ENCODE peak calls at places on chromosomes 12 and 14, in five cellular contexts. L is thoracic aorta; K is CD8-positive, alpha-beta T cell; N is OCI-LY7; Z is CD8-positive, alpha-beta memory T cell. Y is an unnamed sample.

GRCh38 chr12:110565919-110566871 is 16.9 kb downstream of the PPTC7 start:
- DNase-seq in L (no peak), K (no peak), N (no peak), Z (no peak), Y (no peak)

GRCh38 chr14:39739796-39740195 is 307.6 kb upstream of the FBXO33 start:
- DNase-seq in L (peak; percentile 12), K (no peak), N (no peak), Z (no peak), Y (no peak)

GRCh38 chr12:64895541-64895940 is 71.1 kb downstream of the TBC1D30 start:
- DNase-seq in L (no peak), K (no peak), N (no peak), Z (no peak), Y (no peak)

GRCh38 chr14:63852817-63853730 is at the start of gene SYNE2:
- DNase-seq in L (peak; percentile 11), K (peak; percentile 63), N (peak; percentile 91), Z (peak; percentile 80), Y (peak; percentile 80)

GRCh38 chr12:57632369-57632897 is 568 bp downstream of the B4GALNT1 start:
- DNase-seq in L (no peak), K (no peak), N (no peak), Z (peak; percentile 17), Y (no peak)

GRCh38 chr14:61866932-61867920 is 105.0 kb downstream of the SNAPC1 start:
- DNase-seq in L (no peak), K (no peak), N (no peak), Z (no peak), Y (no peak)

GRCh38 chr12:50458606-50459005 is 46.2 kb upstream of the DIP2B start:
- DNase-seq in L (no peak), K (no peak), N (no peak), Z (no peak), Y (no peak)

GRCh38 chr12:88546851-88547250 is 33.4 kb downstream of the KITLG start:
- DNase-seq in L (no peak), K (no peak), N (no peak), Z (no peak), Y (no peak)

GRCh38 chr12:26791328-26791791 is 41.6 kb downstream of the ITPR2 start:
- DNase-seq in L (no peak), K (no peak), N (peak; percentile 9), Z (no peak), Y (no peak)

GRCh38 chr12:94145231-94145979 is 3.0 kb upstream of the PLXNC1 start:
- DNase-seq in L (no peak), K (no peak), N (peak; percentile 56), Z (no peak), Y (no peak)

GRCh38 chr14:89600950-89601826 is 184.2 kb upstream of the FOXN3 start:
- DNase-seq in L (no peak), K (no peak), N (no peak), Z (no peak), Y (no peak)

GRCh38 chr14:89681086-89682018 is 264.3 kb upstream of the FOXN3 start:
- DNase-seq in L (no peak), K (no peak), N (peak; percentile 7), Z (peak; percentile 42), Y (peak; percentile 15)

GRCh38 chr12:110582286-110583136 is 607 bp downstream of the PPTC7 start:
- DNase-seq in L (no peak), K (peak; percentile 42), N (peak; percentile 70), Z (peak; percentile 67), Y (peak; percentile 73)

GRCh38 chr12:123071401-123072304 is 79.2 kb downstream of the PITPNM2 start:
- DNase-seq in L (no peak), K (no peak), N (no peak), Z (no peak), Y (no peak)

GRCh38 chr14:50963919-50964318 is 19.6 kb upstream of the PYGL start:
- DNase-seq in L (no peak), K (no peak), N (no peak), Z (no peak), Y (no peak)

GRCh38 chr12:30154996-30155730 is 371.4 kb upstream of the TMTC1 start:
- DNase-seq in L (no peak), K (no peak), N (no peak), Z (no peak), Y (no peak)

GRCh38 chr12:109650808-109651207 is 62.8 kb upstream of the FAM222A start:
- DNase-seq in L (no peak), K (no peak), N (peak; percentile 5), Z (no peak), Y (no peak)

GRCh38 chr14:53742226-53742607 is 214.4 kb downstream of the BMP4 start:
- DNase-seq in L (no peak), K (no peak), N (no peak), Z (no peak), Y (no peak)

GRCh38 chr14:50871914-50872732 is at the start of gene ABHD12B:
- DNase-seq in L (no peak), K (no peak), N (no peak), Z (peak; percentile 5), Y (no peak)

GRCh38 chr14:103281496-103282231 is 52.4 kb upstream of the EIF5 start:
- DNase-seq in L (no peak), K (no peak), N (no peak), Z (no peak), Y (no peak)

GRCh38 chr12:122411537-122411936 is 10.9 kb downstream of the CLIP1 start:
- DNase-seq in L (no peak), K (no peak), N (no peak), Z (no peak), Y (no peak)

DNA sequence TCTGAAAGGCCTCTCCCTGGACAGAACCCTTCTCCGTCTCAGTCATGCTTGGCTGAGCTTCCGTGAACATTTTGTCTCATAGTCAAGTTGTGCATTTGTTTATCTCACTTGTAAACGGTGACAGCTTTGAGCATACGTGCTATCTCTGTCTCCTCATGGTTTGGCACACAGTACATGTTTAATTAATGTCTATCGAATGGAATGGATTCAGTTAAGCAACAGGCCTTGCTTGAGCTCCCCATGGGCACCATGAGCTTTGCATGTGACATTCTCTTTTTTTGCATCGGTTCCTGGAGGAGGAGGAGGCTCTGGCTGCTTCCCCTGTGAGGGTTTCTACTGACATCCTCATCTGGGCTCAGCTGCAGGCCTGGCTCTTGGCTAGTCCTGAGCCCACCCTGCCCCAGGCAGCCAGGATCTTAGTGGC is 80.0 kb downstream of the PRIMA1 start:
- DNase-seq in L (no peak), K (no peak), N (no peak), Z (no peak), Y (no peak)
- H3K4me1 ChIP-seq in L (no peaks in the 10 kb centered on the region), K (no peaks in the 10 kb centered on the region), N (no peaks in the 10 kb centered on the region), Z (no peaks in the 10 kb centered on the region), Y (no peaks in the 10 kb centered on the region)

DNA sequence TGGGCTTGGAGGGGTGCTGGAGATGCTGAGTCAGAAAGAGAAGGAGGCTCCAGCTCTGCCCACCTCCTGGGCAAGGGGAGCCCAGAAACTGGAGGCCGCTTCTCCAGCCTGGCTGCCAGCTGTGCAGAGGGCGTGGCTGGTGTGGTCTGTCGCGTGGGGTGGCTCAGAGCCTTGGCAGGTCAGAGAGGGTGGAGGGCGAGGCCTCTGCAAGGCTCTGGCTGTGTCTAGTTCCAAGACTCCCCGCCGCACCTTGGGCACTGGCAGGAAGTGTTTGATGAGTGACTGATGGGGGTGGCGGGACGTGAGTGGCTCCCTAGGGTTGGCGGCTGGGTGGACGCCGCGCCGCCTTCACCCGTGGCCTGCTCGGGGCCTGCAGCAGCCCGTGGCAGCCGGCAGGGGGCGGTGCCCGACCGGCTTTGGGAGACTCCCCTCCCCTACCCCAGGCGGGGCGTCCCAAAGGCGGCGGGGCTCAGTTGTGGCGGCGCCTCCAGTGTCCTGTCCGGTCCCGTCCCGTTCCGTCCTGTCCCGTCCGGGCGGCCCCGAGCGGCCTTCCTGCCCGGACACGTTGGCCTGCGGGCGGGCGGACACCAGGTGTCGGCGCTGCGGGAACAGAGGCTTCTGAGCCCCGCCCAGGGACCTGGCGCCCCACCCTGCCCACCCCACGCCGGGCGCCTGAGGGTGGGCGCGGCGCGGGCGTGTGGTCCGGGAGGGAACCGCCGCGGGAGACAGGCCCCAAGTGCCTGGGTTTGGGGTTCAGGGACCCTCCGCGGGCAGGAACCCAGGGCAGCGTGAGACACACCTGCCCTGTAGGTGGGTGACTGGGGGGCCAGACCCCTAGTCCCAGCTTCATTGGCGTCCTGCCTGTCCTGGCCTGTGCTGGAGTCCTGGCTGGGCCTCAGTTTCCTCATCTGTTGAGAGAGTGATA is 39.7 kb downstream of the KRT80 start:
- DNase-seq in L (no peak), K (peak; percentile 56), N (peak; percentile 38), Z (peak; percentile 68), Y (peak; percentile 78)
- H3K27ac ChIP-seq in L (peak overlapping the region; percentile 3), K (no peak overlapping the region), N (no peak overlapping the region), Z (no peak overlapping the region), Y (no peak overlapping the region)

GRCh38 chr14:105933238-105933637 is 406.9 kb downstream of the TMEM121 start:
- DNase-seq in L (no peak), K (no peak), N (no peak), Z (no peak), Y (no peak)
- H3K9me3 ChIP-seq in L (peaks cover 3% of the 10 kb centered on the region), K (no peaks in the 10 kb centered on the region), N (no peaks in the 10 kb centered on the region), Z (peaks cover 2% of the 10 kb centered on the region), Y (no peaks in the 10 kb centered on the region)

GRCh38 chr12:108645686-108646596 is 12.2 kb upstream of the SELPLG start:
- DNase-seq in L (no peak), K (no peak), N (no peak), Z (no peak), Y (no peak)
- H3K4me1 ChIP-seq in L (peaks cover 57% of the 10 kb centered on the region), K (peaks cover 26% of the 10 kb centered on the region), N (peaks cover 82% of the 10 kb centered on the region), Z (peaks cover 20% of the 10 kb centered on the region), Y (peaks cover 14% of the 10 kb centered on the region)

DNA sequence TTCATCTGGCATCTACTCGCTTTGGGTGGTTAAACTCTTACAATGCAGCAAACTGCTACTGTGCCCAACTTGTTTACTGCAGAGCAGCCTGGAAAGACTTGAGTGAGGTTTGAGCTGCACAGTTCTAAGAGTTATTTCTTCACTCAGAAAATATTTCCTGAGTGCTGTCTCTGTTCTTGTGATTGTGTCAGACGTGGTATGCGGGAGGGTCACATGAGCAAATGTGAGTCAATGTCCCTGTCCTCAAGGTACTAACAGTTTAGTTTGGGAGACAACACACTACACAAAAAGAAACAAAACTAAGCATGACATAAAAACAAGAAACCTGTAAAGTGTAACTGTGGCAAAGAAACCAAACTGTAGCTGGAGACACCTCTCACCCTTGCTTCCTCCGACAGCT is 32.4 kb downstream of the FLVCR2 start:
- DNase-seq in L (no peak), K (no peak), N (no peak), Z (no peak), Y (no peak)
- H3K27ac ChIP-seq in L (peak overlapping the region; percentile 42), K (no peak overlapping the region), N (no peak overlapping the region), Z (no peak overlapping the region), Y (no peak overlapping the region)

GRCh38 chr12:126950266-126950665 is 1316.7 kb upstream of the TMEM132C start:
- DNase-seq in L (no peak), K (no peak), N (peak; percentile 46), Z (no peak), Y (no peak)

GRCh38 chr12:126952106-126953007 is 1314.6 kb upstream of the TMEM132C start:
- DNase-seq in L (no peak), K (no peak), N (peak; percentile 4), Z (no peak), Y (no peak)

DNA sequence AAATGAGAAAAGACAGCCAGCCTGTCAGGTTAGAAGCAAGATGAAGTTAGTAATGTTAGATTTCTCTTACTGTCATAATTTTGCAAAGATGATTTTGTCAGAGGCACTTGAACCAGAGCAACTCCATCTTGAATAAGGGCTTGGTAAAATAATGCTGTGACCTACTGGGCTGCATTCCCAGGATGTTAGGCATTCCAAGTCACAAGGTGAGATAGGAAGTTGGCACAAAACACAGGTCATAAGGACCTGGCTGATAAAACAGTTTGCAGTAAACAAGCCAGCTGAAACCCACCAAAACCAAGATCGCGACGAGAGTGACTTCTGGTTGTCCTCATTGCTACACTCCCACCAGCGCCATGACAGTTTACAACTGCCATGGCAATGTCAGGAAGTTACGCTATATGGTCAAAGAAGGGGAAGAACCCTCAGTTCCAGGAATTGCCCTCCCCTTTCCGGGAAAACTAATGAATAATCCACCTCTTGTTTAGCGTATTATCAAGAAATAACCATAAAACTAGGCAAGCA is 1313.5 kb upstream of the TMEM132C start:
- DNase-seq in L (no peak), K (no peak), N (no peak), Z (no peak), Y (no peak)
- H3K9me3 ChIP-seq in L (no peaks in the 10 kb centered on the region), K (no peaks in the 10 kb centered on the region), N (no peaks in the 10 kb centered on the region), Z (no peaks in the 10 kb centered on the region), Y (no peaks in the 10 kb centered on the region)